ENCODE peak calls at places on chromosomes 5 and 9, in four cellular contexts. H is cardiac fibroblast; M is GM12865; U is CD8-positive, alpha-beta memory T cell. L is an unnamed sample.

GRCh38 chr9:98879958-98880300 is 63.8 kb upstream of the COL15A1 start:
- DNase-seq in H (no peak), U (no peak), M (no peak), L (no peak)

GRCh38 chr9:126515001-126515872 is 98.5 kb upstream of the LMX1B start:
- DNase-seq in M (no peak), H (no peak), U (no peak), L (no peak)

GRCh38 chr9:124381073-124381945 is 33.9 kb downstream of the PSMB7 start:
- DNase-seq in M (no peak), U (no peak), H (peak; percentile 46), L (no peak)

GRCh38 chr9:98807070-98807810 is at the start of gene GALNT12:
- DNase-seq in M (no peak), H (no peak), U (peak; percentile 43), L (peak; percentile 39)

GRCh38 chr9:123689701-123690428 is 240.1 kb downstream of the DENND1A start:
- DNase-seq in M (no peak), H (no peak), U (no peak), L (no peak)

GRCh38 chr9:136309101-136309801 is 5.4 kb upstream of the CCDC187 start:
- DNase-seq in H (no peak), M (peak; percentile 49), U (no peak), L (no peak)

GRCh38 chr5:171149333-171149732 is 159.7 kb upstream of the TLX3 start:
- DNase-seq in U (no peak), H (no peak), M (peak; percentile 19), L (no peak)

GRCh38 chr5:44603496-44604272 is 205.1 kb upstream of the MRPS30 start:
- DNase-seq in U (no peak), M (peak; percentile 1), H (no peak), L (no peak)

GRCh38 chr5:115842089-115842881 is 550 bp downstream of the AP3S1 start:
- DNase-seq in H (no peak), M (peak; percentile 54), U (no peak), L (no peak)

GRCh38 chr9:125984461-125984860 is 237.3 kb downstream of the PBX3 start:
- DNase-seq in M (no peak), H (no peak), U (no peak), L (no peak)

GRCh38 chr5:31193591-31194457 is at the start of gene CDH6:
- DNase-seq in H (peak; percentile 43), M (no peak), U (no peak), L (no peak)

GRCh38 chr5:39394946-39395345 is 29.8 kb downstream of the DAB2 start:
- DNase-seq in U (no peak), H (peak; percentile 92), M (no peak), L (no peak)

GRCh38 chr5:55534436-55535198 is at the start of gene PLPP1:
- DNase-seq in H (peak; percentile 86), M (peak; percentile 82), U (peak; percentile 78), L (peak; percentile 72)

GRCh38 chr5:93722588-93722987 is 18.8 kb downstream of the POU5F2 start:
- DNase-seq in U (no peak), M (no peak), H (no peak), L (no peak)

GRCh38 chr9:133657120-133657661 is 21.0 kb downstream of the DBH start:
- DNase-seq in M (no peak), U (no peak), H (peak; percentile 50), L (no peak)

GRCh38 chr5:103272377-103272776 is 13.8 kb downstream of the MACIR start:
- DNase-seq in M (no peak), U (no peak), H (peak; percentile 18), L (no peak)

GRCh38 chr5:14171091-14171490 is 27.9 kb downstream of the TRIO start:
- DNase-seq in M (no peak), H (peak; percentile 86), U (no peak), L (no peak)

GRCh38 chr9:102244916-102245315 is 506.5 kb upstream of the GRIN3A start:
- DNase-seq in H (no peak), M (no peak), U (no peak), L (no peak)

GRCh38 chr9:125996671-125997509 is 249.7 kb downstream of the PBX3 start:
- DNase-seq in H (no peak), M (no peak), U (no peak), L (no peak)

GRCh38 chr5:35830587-35830986 is 26.1 kb upstream of the IL7R start:
- DNase-seq in M (no peak), U (no peak), H (no peak), L (peak; percentile 22)

GRCh38 chr9:127256324-127256723 is 8.2 kb upstream of the GARNL3 start:
- DNase-seq in M (no peak), U (no peak), H (no peak), L (no peak)

GRCh38 chr9:134366223-134367031 is 40.2 kb downstream of the RXRA start:
- DNase-seq in H (peak; percentile 78), M (no peak), U (no peak), L (no peak)

GRCh38 chr9:137447722-137448568 is 6.8 kb upstream of the ENTPD8 start:
- DNase-seq in M (no peak), U (no peak), H (no peak), L (no peak)

GRCh38 chr5:151413800-151414199 is 33.6 kb upstream of the SLC36A1 start:
- DNase-seq in M (no peak), U (no peak), H (no peak), L (no peak)

GRCh38 chr9:33381231-33381791 is 21.1 kb downstream of the AQP7 start:
- DNase-seq in U (no peak), M (no peak), H (no peak), L (no peak)

GRCh38 chr9:131650254-131650653 is 89.6 kb downstream of the RAPGEF1 start:
- DNase-seq in H (peak; percentile 82), M (no peak), U (no peak), L (no peak)

GRCh38 chr9:33254211-33254610 is 10.3 kb downstream of the BAG1 start:
- DNase-seq in U (no peak), M (no peak), H (no peak), L (no peak)

GRCh38 chr9:135607401-135608293 is 31.7 kb downstream of the GLT6D1 start:
- DNase-seq in U (no peak), M (no peak), H (no peak), L (no peak)

GRCh38 chr5:142175461-142176142 is 67.0 kb downstream of the NDFIP1 start:
- DNase-seq in H (no peak), M (no peak), U (no peak), L (no peak)

GRCh38 chr5:111681414-111681790 is 75.6 kb downstream of the NREP start:
- DNase-seq in H (peak; percentile 29), U (no peak), M (no peak), L (no peak)

GRCh38 chr9:69495331-69495730 is 170.3 kb downstream of the ENTREP1 start:
- DNase-seq in H (no peak), U (no peak), M (no peak), L (no peak)

GRCh38 chr9:35044071-35044470 is 28.4 kb downstream of the VCP start:
- DNase-seq in U (no peak), H (no peak), M (no peak), L (no peak)

GRCh38 chr5:77960305-77960704 is 184.2 kb upstream of the TBCA start:
- DNase-seq in H (no peak), U (no peak), M (no peak), L (no peak)

GRCh38 chr9:131545003-131545785 is at the start of gene PRRT1B:
- DNase-seq in M (no peak), H (no peak), U (no peak), L (no peak)

GRCh38 chr5:124179788-124180187 is 566.7 kb downstream of the ZNF608 start:
- DNase-seq in M (no peak), H (no peak), U (no peak), L (no peak)

GRCh38 chr5:142474426-142474825 is 149.6 kb upstream of the SPRY4 start:
- DNase-seq in H (peak; percentile 31), U (no peak), M (no peak), L (no peak)